ENCODE peak calls at places on chromosomes 1 and 21, in ten cellular contexts. T is GDM1, E is prostate gland, M is EH, D is nucleus accumbens, I is activated gamma-delta T cell treated with Interleukin-2 at 50 U/mL for 16 hours, O is caudate nucleus, F is HCEC 1CT, L is head of caudate nucleus, J is heart left ventricle. K is an unnamed sample.
A peak's percentile ranks its signal among the peaks of the same experiment; 100 is the strongest.

GRCh38 chr1:4622821-4623220 is 31.6 kb upstream of the AJAP1 start:
- DNase-seq in M (no peak), J (no peak), T (no peak), F (no peak), O (no peak), E (no peak), I (no peak), L (no peak), D (no peak), K (no peak)

GRCh38 chr1:13549521-13549920 is 34.1 kb upstream of the PDPN start:
- DNase-seq in J (no peak), L (peak; percentile 75), T (no peak), F (no peak), D (peak; percentile 28), I (no peak), M (no peak), O (peak; percentile 16), E (no peak), K (peak; percentile 76)

GRCh38 chr1:13550663-13551062 is 33.0 kb upstream of the PDPN start:
- DNase-seq in L (no peak), M (no peak), J (no peak), F (no peak), I (no peak), D (no peak), O (no peak), T (no peak), E (no peak), K (no peak)

GRCh38 chr1:20739225-20739624 is 6.7 kb upstream of the SH2D5 start:
- DNase-seq in I (no peak), O (no peak), D (no peak), M (peak; percentile 92), E (no peak), F (peak; percentile 85), J (no peak), T (no peak), L (no peak), K (no peak)

GRCh38 chr1:44934786-44935185 is 51.6 kb downstream of the EIF2B3 start:
- DNase-seq in M (no peak), D (no peak), E (no peak), T (no peak), I (no peak), F (no peak), L (no peak), O (no peak), J (no peak), K (no peak)

GRCh38 chr1:100902365-100902764 is 6.5 kb downstream of the SLC30A7 start:
- DNase-seq in I (no peak), J (no peak), E (no peak), T (no peak), D (no peak), O (no peak), L (no peak), M (no peak), F (no peak), K (no peak)

GRCh38 chr21:29854795-29855194 is 85.0 kb downstream of the GRIK1 start:
- DNase-seq in E (no peak), M (no peak), D (no peak), J (no peak), O (no peak), F (no peak), L (no peak), T (no peak), I (no peak), K (no peak)

GRCh38 chr1:200890818-200891773 is 3.6 kb upstream of the INAVA start:
- DNase-seq in E (peak; percentile 30), D (peak; percentile 50), F (peak; percentile 8), M (peak; percentile 65), J (no peak), L (peak; percentile 33), I (no peak), O (no peak), T (no peak), K (no peak)

GRCh38 chr1:244159646-244160045 is 108.6 kb downstream of the ZBTB18 start:
- DNase-seq in M (no peak), E (no peak), J (no peak), I (no peak), D (no peak), F (no peak), T (no peak), L (no peak), O (no peak), K (no peak)

GRCh38 chr1:23249785-23250184 is 32.5 kb upstream of the HTR1D start:
- DNase-seq in D (no peak), L (no peak), I (no peak), T (no peak), O (no peak), E (no peak), F (peak; percentile 19), M (peak; percentile 66), J (no peak), K (no peak)

GRCh38 chr1:22044690-22045420 is 7.7 kb upstream of the CDC42 start:
- DNase-seq in L (no peak), D (no peak), E (no peak), I (no peak), M (peak; percentile 78), F (peak; percentile 63), O (no peak), T (no peak), J (no peak), K (no peak)

GRCh38 chr1:153968000-153968363 is 280 bp downstream of the CREB3L4 start:
- DNase-seq in J (no peak), T (no peak), O (no peak), E (peak; percentile 89), I (no peak), L (no peak), F (no peak), M (no peak), D (no peak), K (no peak)

GRCh38 chr21:26007911-26008579 is 162.5 kb downstream of the APP start:
- DNase-seq in D (no peak), F (peak; percentile 78), M (peak; percentile 12), T (no peak), E (no peak), I (no peak), L (no peak), O (no peak), J (no peak), K (no peak)

K was measured in putamen.